ENCODE peak calls at places on chromosomes 2 and 18, in seven cellular contexts. S, G, Z, H, K, Y and N are unnamed samples. For H3K4me1, the result is how much of the 10 kb centered on the place peaks cover.

GRCh38 chr2:55112229-55113016 is 62.2 kb upstream of the RTN4 start:
- DNase-seq in H (peak), Y (peak), Z (no peak), G (peak), S (no peak), K (no peak), N (no peak)

GRCh38 chr2:121151311-121152109 is 133.5 kb downstream of the TFCP2L1 start:
- DNase-seq in Z (no peak), G (no peak), Y (no peak), H (no peak), S (peak), K (no peak), N (peak)

GRCh38 chr2:47503481-47504070 is 100.6 kb downstream of the MSH2 start:
- DNase-seq in H (no peak), G (no peak), Z (no peak), S (no peak), K (no peak), Y (no peak), N (no peak)

GRCh38 chr2:221166283-221166682 is 405.8 kb downstream of the EPHA4 start:
- DNase-seq in K (no peak), Y (no peak), H (no peak), G (no peak), S (no peak), Z (no peak), N (no peak)

GRCh38 chr2:29397039-29397438 is 281.8 kb downstream of the CLIP4 start:
- DNase-seq in S (no peak), Y (no peak), K (no peak), G (no peak), H (no peak), Z (no peak), N (no peak)

GRCh38 chr2:101152195-101153076 is 1.3 kb upstream of the TBC1D8 start:
- DNase-seq in G (peak), Y (peak), H (peak), Z (peak), K (peak), S (no peak), N (peak)

GRCh38 chr2:158392683-158393082 is 63.9 kb downstream of the CCDC148 start:
- DNase-seq in H (no peak), G (no peak), K (no peak), Y (no peak), S (no peak), Z (no peak), N (no peak)

GRCh38 chr2:236859896-236860295 is 225.8 kb upstream of the COPS8 start:
- DNase-seq in K (peak), Z (no peak), S (no peak), H (no peak), G (no peak), Y (no peak), N (no peak)

GRCh38 chr2:131493199-131494018 is 1.2 kb upstream of the MZT2A start:
- DNase-seq in Y (no peak), S (no peak), H (peak), Z (no peak), K (no peak), G (no peak), N (no peak)

GRCh38 chr2:127063701-127064590 is 43.0 kb downstream of the BIN1 start:
- DNase-seq in S (no peak), K (no peak), Y (no peak), Z (no peak), G (no peak), H (no peak), N (no peak)

GRCh38 chr2:239298126-239298804 is 102.6 kb downstream of the HDAC4 start:
- DNase-seq in Z (no peak), K (peak), S (peak), Y (peak), H (peak), G (peak), N (no peak)

GRCh38 chr2:237136824-237137223 is 51.1 kb downstream of the COPS8 start:
- DNase-seq in S (no peak), Y (no peak), G (no peak), H (no peak), K (no peak), Z (no peak), N (no peak)

GRCh38 chr2:2879776-2880175 is 497.8 kb downstream of the EIPR1 start:
- DNase-seq in S (no peak), G (no peak), H (no peak), K (no peak), Y (no peak), Z (no peak), N (no peak)

GRCh38 chr2:28181801-28182200 is 210.9 kb upstream of the FOSL2 start:
- DNase-seq in S (no peak), K (no peak), Z (no peak), H (no peak), G (no peak), Y (no peak), N (no peak)

GRCh38 chr2:195734395-195734794 is 77.4 kb downstream of the SLC39A10 start:
- DNase-seq in G (no peak), K (no peak), H (no peak), S (no peak), Z (no peak), Y (no peak), N (no peak)

GRCh38 chr18:12283256-12283655 is 24.8 kb upstream of the TUBB6 start:
- DNase-seq in S (no peak), Y (peak), K (no peak), H (no peak), Z (peak), G (no peak), N (no peak)

GRCh38 chr18:30971338-30971956 is 71.1 kb downstream of the DSC3 start:
- DNase-seq in Y (no peak), Z (peak), G (no peak), H (no peak), S (no peak), K (no peak), N (no peak)

GRCh38 chr2:118061135-118061955 is 26.9 kb upstream of the INSIG2 start:
- DNase-seq in Y (no peak), H (no peak), K (no peak), Z (peak), G (no peak), S (no peak), N (no peak)

GRCh38 chr2:81250270-81250669 is 945.7 kb upstream of the LRRTM1 start:
- DNase-seq in H (no peak), Z (no peak), Y (no peak), S (no peak), G (no peak), K (no peak), N (no peak)

GRCh38 chr18:8883409-8883668 is 178.0 kb downstream of the MTCL1 start:
- DNase-seq in G (no peak), H (no peak), Z (peak), Y (no peak), K (no peak), S (no peak), N (no peak)

GRCh38 chr2:157929871-157930667 is 53.9 kb upstream of the ACVR1 start:
- DNase-seq in G (no peak), H (no peak), K (no peak), Z (no peak), S (no peak), Y (no peak), N (no peak)

GRCh38 chr2:221060335-221060734 is 511.8 kb downstream of the EPHA4 start:
- DNase-seq in S (no peak), Y (no peak), Z (no peak), K (no peak), H (no peak), G (no peak), N (no peak)

GRCh38 chr18:23191952-23192662 is 56.8 kb downstream of the CABLES1 start:
- DNase-seq in K (peak), Y (peak), Z (no peak), G (peak), H (peak), S (peak), N (no peak)

GRCh38 chr2:209933499-209934458 is 68.7 kb upstream of the RPE start:
- DNase-seq in Y (peak), S (no peak), G (no peak), K (no peak), Z (no peak), H (no peak), N (peak)

GRCh38 chr2:898319-898718 is 52.3 kb upstream of the SNTG2 start:
- DNase-seq in G (no peak), S (no peak), Y (no peak), H (no peak), K (no peak), Z (peak), N (no peak)
- TF ChIP-seq CTCF in G (no peak), S (no peak), Y (no peak), H (no peak), K (no peak), Z (no peak), N (peak)

DNA sequence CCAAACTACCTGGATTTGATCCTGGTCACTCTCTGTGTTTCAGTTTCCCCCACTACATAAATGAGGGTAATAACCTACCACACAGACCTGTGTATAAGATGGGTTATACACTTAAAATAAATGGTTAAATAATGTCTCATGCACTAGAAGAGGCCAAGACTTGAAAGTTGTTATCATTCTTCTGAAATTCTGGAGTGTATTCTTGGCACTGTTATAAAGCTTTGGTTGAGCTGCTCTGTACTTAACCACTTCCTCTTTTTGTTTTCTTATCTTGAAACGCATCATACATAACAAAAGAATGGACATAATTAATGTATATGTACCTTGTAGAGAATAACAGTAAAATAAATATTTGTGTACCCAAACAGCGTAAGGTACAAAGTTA is 281.0 kb downstream of the AFF3 start:
- DNase-seq in Y (no peak), K (no peak), S (no peak), G (no peak), Z (no peak), H (no peak), N (no peak)
- H3K4me1 ChIP-seq in Y (under half), K (under half), S (under half), G (under half), Z (under half), H (under half), N (under half)

GRCh38 chr2:112256654-112257053 is 1.8 kb upstream of the ZC3H8 start:
- DNase-seq in Y (no peak), K (no peak), Z (no peak), S (no peak), H (no peak), G (no peak), N (no peak)

GRCh38 chr2:112255875-112256274 is 1.0 kb upstream of the ZC3H8 start:
- DNase-seq in Y (no peak), H (no peak), Z (no peak), S (no peak), G (no peak), K (no peak), N (no peak)

GRCh38 chr2:112253261-112253807 is 1.5 kb downstream of the ZC3H8 start:
- DNase-seq in Z (no peak), K (no peak), G (no peak), H (no peak), Y (no peak), S (no peak), N (no peak)

GRCh38 chr2:112257575-112257974 is 2.7 kb upstream of the ZC3H8 start:
- DNase-seq in Z (peak), H (no peak), G (no peak), S (no peak), Y (no peak), K (no peak), N (no peak)

GRCh38 chr2:112254466-112255240 is at the start of gene ZC3H8:
- DNase-seq in G (peak), Y (peak), K (peak), Z (peak), S (peak), H (peak), N (peak)
- TF ChIP-seq POLR2A in G (peak), Y (peak), K (peak), Z (peak), S (peak), H (no peak), N (peak)

GRCh38 chr2:200661477-200661876 is 75.7 kb downstream of the AOX1 start:
- DNase-seq in S (no peak), Z (no peak), Y (no peak), H (no peak), K (no peak), G (no peak), N (no peak)

GRCh38 chr2:200654823-200655222 is 69.0 kb downstream of the AOX1 start:
- DNase-seq in K (no peak), G (no peak), Z (no peak), Y (no peak), H (no peak), S (no peak), N (no peak)

GRCh38 chr2:200659410-200659809 is 73.6 kb downstream of the AOX1 start:
- DNase-seq in Y (no peak), Z (no peak), G (no peak), K (no peak), H (no peak), S (no peak), N (no peak)

GRCh38 chr2:200655918-200656580 is 70.2 kb downstream of the AOX1 start:
- DNase-seq in Z (no peak), S (no peak), H (no peak), K (no peak), Y (no peak), G (no peak), N (no peak)

GRCh38 chr2:200658278-200658864 is 72.6 kb downstream of the AOX1 start:
- DNase-seq in H (no peak), Y (peak), G (no peak), S (no peak), K (no peak), Z (peak), N (no peak)
- TF ChIP-seq CTCF in H (no peak), Y (peak), G (no peak), S (no peak), K (no peak), Z (peak), N (no peak)

GRCh38 chr2:85743304-85743978 is 10.3 kb upstream of the ATOH8 start:
- DNase-seq in G (peak), Y (no peak), H (no peak), Z (peak), S (no peak), K (no peak), N (no peak)
- H3K4me1 ChIP-seq in G (under half), Y (under half), H (under half), Z (under half), S (under half), K (under half), N (under half)

DNA sequence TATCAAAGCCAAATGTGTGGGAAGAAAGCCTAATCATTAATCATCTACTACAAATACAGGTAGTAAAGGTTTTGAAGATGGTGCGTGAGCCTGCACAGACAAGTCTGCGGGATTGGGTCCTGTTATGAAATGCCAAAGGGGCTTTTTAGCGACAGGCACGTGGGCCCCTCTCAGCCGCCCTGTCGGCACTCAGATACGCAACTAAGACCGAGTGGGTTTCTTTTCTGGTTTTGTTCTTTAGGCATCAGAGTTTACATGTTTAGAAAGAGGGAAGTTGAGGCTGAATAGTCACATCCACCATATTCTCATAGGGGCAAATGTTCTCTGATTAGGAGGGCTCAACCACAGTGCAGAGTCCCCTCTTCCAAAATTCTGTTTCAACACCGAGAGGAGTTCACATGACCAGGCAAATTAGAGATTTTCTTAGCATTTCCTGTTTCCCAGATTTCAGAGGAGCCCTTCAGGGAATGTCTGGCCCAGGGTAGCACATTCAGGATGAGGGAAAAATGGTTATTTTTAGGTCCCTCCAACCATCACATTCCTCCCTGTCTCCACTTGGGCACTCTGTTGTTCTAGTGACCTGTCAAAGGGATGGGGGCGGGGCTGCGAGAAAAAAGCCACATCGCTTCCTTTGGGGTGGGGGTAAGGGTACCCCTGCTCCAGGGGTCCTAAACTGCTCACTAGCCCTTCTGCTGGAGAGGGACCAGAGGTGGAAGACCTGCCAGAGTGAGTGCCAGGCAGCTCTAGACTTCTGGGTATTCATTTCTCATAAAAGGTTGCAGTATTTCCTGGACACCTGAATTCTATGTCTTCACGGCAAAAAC is 159.2 kb downstream of the BCL2 start:
- DNase-seq in S (no peak), Y (no peak), K (no peak), H (peak), G (no peak), Z (no peak), N (no peak)
- TF ChIP-seq POLR2A in S (no peak), Y (no peak), K (no peak), H (no peak), G (no peak), Z (no peak), N (no peak)

DNA sequence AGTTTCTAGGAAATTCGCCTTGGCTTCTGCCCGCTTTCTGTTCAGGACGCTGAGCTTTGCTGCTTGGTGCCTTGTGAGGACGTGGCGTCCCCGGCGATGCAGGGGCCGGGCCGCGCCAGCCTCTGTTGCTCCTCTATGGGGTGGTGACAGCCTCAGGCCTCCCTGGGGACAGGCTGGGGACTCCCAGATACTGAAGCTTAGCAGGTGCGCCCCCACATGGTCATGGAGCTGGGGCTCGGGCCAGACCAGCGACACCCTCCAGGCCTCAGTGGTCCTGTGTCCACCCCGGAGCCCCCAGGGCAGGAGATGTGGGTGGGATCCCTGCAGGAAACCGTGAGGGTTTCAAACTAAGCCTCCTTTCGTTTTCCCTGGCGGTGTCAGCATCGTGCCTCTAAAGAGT is 29.2 kb downstream of the KCNG2 start:
- DNase-seq in Y (no peak), Z (no peak), S (no peak), G (no peak), H (peak), K (no peak), N (no peak)
- TF ChIP-seq CTCF in Y (no peak), Z (no peak), S (no peak), G (no peak), H (peak), K (no peak), N (no peak)